ENCODE peak calls at places on chromosomes 5 and 9, in ten cellular contexts. D, O, X, T, G, Q, Y, F, Z and N are unnamed samples.

GRCh38 chr5:147666419-147666818 is 116.1 kb downstream of the JAKMIP2 start:
- DNase-seq in T (no peak), G (no peak), D (no peak), Y (no peak), F (no peak), Q (no peak), O (no peak), X (no peak), Z (no peak), N (no peak)

GRCh38 chr9:20270176-20270575 is 352.1 kb downstream of the MLLT3 start:
- DNase-seq in X (no peak), Q (no peak), F (no peak), G (no peak), D (no peak), Z (no peak), T (no peak), Y (no peak), O (no peak), N (no peak)

GRCh38 chr5:16869821-16870796 is 66.0 kb downstream of the MYO10 start:
- DNase-seq in O (no peak), Y (no peak), X (no peak), Z (no peak), G (no peak), Q (no peak), F (no peak), T (peak; percentile 69), D (no peak), N (no peak)

GRCh38 chr5:181261320-181262085 is 560 bp upstream of the TRIM52 start:
- DNase-seq in Q (peak; percentile 89), O (no peak), T (peak; percentile 81), Y (peak; percentile 85), X (peak; percentile 81), F (peak; percentile 90), D (no peak), Z (peak; percentile 90), G (no peak), N (no peak)

GRCh38 chr5:143820451-143820850 is 8.5 kb downstream of the HMHB1 start:
- DNase-seq in D (no peak), G (no peak), O (no peak), Z (no peak), Y (no peak), T (no peak), X (no peak), Q (no peak), F (no peak), N (no peak)

GRCh38 chr5:37786855-37787254 is 53.0 kb downstream of the GDNF start:
- DNase-seq in D (no peak), Z (no peak), T (peak; percentile 79), G (no peak), X (no peak), O (no peak), Y (no peak), Q (no peak), F (no peak), N (no peak)

GRCh38 chr5:172600571-172600970 is 40.5 kb upstream of the NEURL1B start:
- DNase-seq in F (peak; percentile 16), D (no peak), X (no peak), Y (no peak), Z (no peak), T (no peak), Q (no peak), O (no peak), G (no peak), N (no peak)

GRCh38 chr5:53434566-53434965 is 45.9 kb upstream of the FST start:
- DNase-seq in Q (no peak), T (peak; percentile 36), Y (no peak), O (no peak), D (no peak), Z (no peak), F (no peak), G (no peak), X (no peak), N (no peak)

GRCh38 chr5:68456756-68457217 is 241.2 kb downstream of the PIK3R1 start:
- DNase-seq in G (no peak), O (no peak), Z (no peak), Q (no peak), F (no peak), T (peak; percentile 81), Y (no peak), D (peak; percentile 14), X (no peak), N (peak; percentile 15)

GRCh38 chr5:1799602-1800469 is at the start of gene MRPL36:
- DNase-seq in Y (peak; percentile 93), D (peak; percentile 89), T (peak; percentile 91), F (peak; percentile 98), O (peak; percentile 73), G (peak; percentile 91), Z (peak; percentile 97), X (peak; percentile 79), Q (peak; percentile 94), N (peak; percentile 62)

GRCh38 chr9:114507726-114508125 is 2.5 kb upstream of the WHRN start:
- DNase-seq in Q (no peak), X (no peak), G (no peak), Y (no peak), O (no peak), F (no peak), D (peak; percentile 32), T (peak; percentile 25), Z (no peak), N (no peak)

GRCh38 chr5:68440666-68441065 is 225.1 kb downstream of the PIK3R1 start:
- DNase-seq in Y (no peak), T (peak; percentile 52), D (no peak), O (no peak), G (no peak), F (no peak), Z (no peak), X (no peak), Q (no peak), N (no peak)

GRCh38 chr9:5786370-5787127 is 46.4 kb downstream of the ERMP1 start:
- DNase-seq in D (no peak), Z (no peak), X (no peak), G (no peak), F (no peak), Q (no peak), Y (no peak), T (peak; percentile 26), O (no peak), N (peak; percentile 20)

GRCh38 chr5:1729641-1730486 is 69.8 kb downstream of the MRPL36 start:
- DNase-seq in X (no peak), O (no peak), D (no peak), T (no peak), Z (peak; percentile 72), G (no peak), Q (peak; percentile 12), F (peak; percentile 35), Y (peak; percentile 66), N (no peak)

GRCh38 chr5:73727470-73727869 is 101.5 kb downstream of the ARHGEF28 start:
- DNase-seq in O (no peak), G (no peak), F (no peak), X (no peak), Q (no peak), Z (no peak), T (no peak), D (no peak), Y (no peak), N (no peak)

GRCh38 chr9:81824802-81825770 is 103.1 kb upstream of the SPATA31D4 start:
- DNase-seq in O (no peak), T (peak; percentile 41), Z (no peak), Q (no peak), Y (no peak), G (no peak), D (no peak), X (no peak), F (no peak), N (no peak)

GRCh38 chr9:113677057-113677456 is 199.1 kb upstream of the ZNF618 start:
- DNase-seq in T (no peak), F (no peak), O (no peak), Y (no peak), G (no peak), D (no peak), X (no peak), Z (no peak), Q (no peak), N (no peak)

GRCh38 chr9:126777733-126778132 is 27.1 kb upstream of the ZBTB43 start:
- DNase-seq in G (no peak), F (peak; percentile 88), X (no peak), Q (no peak), T (no peak), Y (no peak), O (no peak), Z (no peak), D (no peak), N (no peak)

GRCh38 chr9:104836235-104836634 is 72.3 kb downstream of the NIPSNAP3B start:
- DNase-seq in X (no peak), Q (no peak), F (no peak), O (peak; percentile 52), G (no peak), Y (no peak), D (peak; percentile 32), T (peak; percentile 47), Z (no peak), N (no peak)

GRCh38 chr5:38546691-38547146 is 9.7 kb downstream of the LIFR start:
- DNase-seq in F (no peak), Y (no peak), G (no peak), Q (no peak), T (no peak), Z (no peak), O (no peak), D (no peak), X (no peak), N (no peak)